ENCODE peak calls at places on chromosomes 12 and 14, in seven cellular contexts. W is Calu3, Z is body of pancreas, H is omental fat pad, B is anterior cingulate cortex, S is ELR, K is fibroblast of gingiva. Q is an unnamed sample.

GRCh38 chr12:131353826-131354225 is 357.1 kb upstream of the SFSWAP start:
- DNase-seq in W (no peak), Z (no peak), H (no peak), B (no peak), S (no peak), K (no peak), Q (no peak)

GRCh38 chr12:48818831-48819590 is 715 bp downstream of the CACNB3 start:
- DNase-seq in W (peak), Z (no peak), H (no peak), B (no peak), S (no peak), K (no peak), Q (peak)

GRCh38 chr12:79451988-79452387 is 238.8 kb downstream of the PAWR start:
- DNase-seq in W (peak), Z (peak), H (peak), B (peak), S (peak), K (peak), Q (peak)

GRCh38 chr12:43836455-43836989 is 641 bp downstream of the TMEM117 start:
- DNase-seq in W (no peak), Z (peak), H (no peak), B (no peak), S (peak), K (peak), Q (peak)

GRCh38 chr12:21763531-21763930 is 11.0 kb downstream of the KCNJ8 start:
- DNase-seq in W (no peak), Z (no peak), H (no peak), B (no peak), S (no peak), K (no peak), Q (no peak)

GRCh38 chr12:96194901-96195844 is 998 bp downstream of the ELK3 start:
- DNase-seq in W (peak), Z (peak), H (no peak), B (no peak), S (peak), K (peak), Q (peak)

GRCh38 chr14:55867726-55868125 is 250.5 kb upstream of the PELI2 start:
- DNase-seq in W (no peak), Z (no peak), H (no peak), B (no peak), S (peak), K (no peak), Q (no peak)

GRCh38 chr14:102220031-102220430 is 80.3 kb downstream of the WDR20 start:
- DNase-seq in W (no peak), Z (no peak), H (no peak), B (no peak), S (no peak), K (no peak), Q (no peak)

GRCh38 chr12:25558566-25558965 is 5.5 kb upstream of the LMNTD1 start:
- DNase-seq in W (no peak), Z (no peak), H (no peak), B (no peak), S (peak), K (no peak), Q (no peak)

GRCh38 chr14:69045857-69046351 is 66.8 kb upstream of the ACTN1 start:
- DNase-seq in W (no peak), Z (no peak), H (no peak), B (no peak), S (no peak), K (peak), Q (peak)

GRCh38 chr12:44377443-44378160 is 498.5 kb downstream of the NELL2 start:
- DNase-seq in W (no peak), Z (no peak), H (no peak), B (no peak), S (no peak), K (no peak), Q (peak)

GRCh38 chr14:20683896-20684661 is at the start of gene RNASE4:
- DNase-seq in W (peak), Z (peak), H (peak), B (peak), S (peak), K (peak), Q (peak)

GRCh38 chr14:54354968-54355641 is 41.7 kb upstream of the CDKN3 start:
- DNase-seq in W (no peak), Z (no peak), H (no peak), B (no peak), S (no peak), K (no peak), Q (no peak)

GRCh38 chr14:70121521-70121920 is 67.2 kb downstream of the SLC8A3 start:
- DNase-seq in W (no peak), Z (no peak), H (no peak), B (no peak), S (no peak), K (no peak), Q (no peak)

GRCh38 chr12:57549909-57550627 is at the start of gene KIF5A:
- DNase-seq in W (no peak), Z (peak), H (no peak), B (peak), S (peak), K (no peak), Q (peak)

GRCh38 chr12:76274699-76275098 is 73.5 kb downstream of the BBS10 start:
- DNase-seq in W (no peak), Z (no peak), H (no peak), B (no peak), S (peak), K (no peak), Q (no peak)

GRCh38 chr14:31360919-31361662 is 59.3 kb downstream of the HEATR5A start:
- DNase-seq in W (no peak), Z (no peak), H (no peak), B (no peak), S (peak), K (peak), Q (no peak)

GRCh38 chr12:44915958-44916357 is 39.8 kb upstream of the NELL2 start:
- DNase-seq in W (no peak), Z (no peak), H (no peak), B (no peak), S (no peak), K (no peak), Q (no peak)

GRCh38 chr14:29937116-29937515 is 9.5 kb upstream of the PRKD1 start:
- DNase-seq in W (no peak), Z (no peak), H (no peak), B (no peak), S (peak), K (no peak), Q (no peak)

GRCh38 chr14:54975856-54976255 is 51.0 kb downstream of the WDHD1 start:
- DNase-seq in W (no peak), Z (no peak), H (no peak), B (no peak), S (peak), K (no peak), Q (no peak)

GRCh38 chr12:83224012-83224411 is 537.3 kb downstream of the TMTC2 start:
- DNase-seq in W (no peak), Z (no peak), H (no peak), B (no peak), S (no peak), K (no peak), Q (peak)

Q was measured in NCI-H69.